ENCODE peak calls at places on chromosomes 11 and 22, in four cellular contexts. T is K562, W is GM12878, V is WTC11. C is an unnamed sample.

GRCh38 chr11:19441288-19441687 is 200.5 kb upstream of the E2F8 start:
- DNase-seq in T (peak; percentile 19), W (no peak), V (no peak), C (no peak)

GRCh38 chr11:61828629-61829407 is 718 bp downstream of the FADS2 start:
- DNase-seq in T (no peak), W (no peak), V (peak; percentile 64), C (peak; percentile 82)

GRCh38 chr22:19225560-19225959 is 47.0 kb upstream of the SLC25A1 start:
- DNase-seq in T (no peak), W (no peak), V (no peak), C (no peak)

GRCh38 chr22:37971475-37972434 is 12.6 kb downstream of the SOX10 start:
- DNase-seq in T (no peak), W (no peak), V (peak; percentile 65), C (no peak)

GRCh38 chr11:26851696-26852095 is 129.8 kb upstream of the SLC5A12 start:
- DNase-seq in T (no peak), W (no peak), V (no peak), C (no peak)

GRCh38 chr22:32754413-32755041 is 47.0 kb upstream of the TIMP3 start:
- DNase-seq in T (no peak), W (no peak), V (no peak), C (no peak)

GRCh38 chr22:19179472-19180048 is 1.0 kb upstream of the SLC25A1 start:
- DNase-seq in T (peak; percentile 93), W (peak; percentile 28), V (peak; percentile 83), C (peak; percentile 87)

GRCh38 chr11:87142594-87142993 is 104.9 kb downstream of the TMEM135 start:
- DNase-seq in T (no peak), W (no peak), V (no peak), C (no peak)

GRCh38 chr11:127191689-127192088 is 191.1 kb upstream of the KIRREL3 start:
- DNase-seq in T (no peak), W (no peak), V (no peak), C (no peak)

GRCh38 chr22:16965560-16965959 is 42.5 kb downstream of the GAB4 start:
- DNase-seq in T (no peak), W (no peak), V (no peak), C (no peak)

GRCh38 chr22:43515902-43516301 is 104.1 kb downstream of the MPPED1 start:
- DNase-seq in T (peak; percentile 13), W (no peak), V (peak; percentile 82), C (no peak)

GRCh38 chr22:36938886-36939285 is 25.5 kb downstream of the CSF2RB start:
- DNase-seq in T (no peak), W (no peak), V (no peak), C (no peak)

GRCh38 chr11:108775324-108775723 is 110.5 kb downstream of the DDX10 start:
- DNase-seq in T (no peak), W (no peak), V (no peak), C (no peak)

GRCh38 chr11:85869776-85870175 is 14.6 kb downstream of the CCDC83 start:
- DNase-seq in T (no peak), W (no peak), V (no peak), C (no peak)

GRCh38 chr22:43891360-43892182 is at the start of gene PNPLA5:
- DNase-seq in T (peak; percentile 22), W (no peak), V (peak; percentile 75), C (peak; percentile 44)

GRCh38 chr11:68313574-68314202 is 1.3 kb downstream of the LRP5 start:
- DNase-seq in T (no peak), W (no peak), V (no peak), C (peak; percentile 60)

GRCh38 chr11:19025799-19026406 is 34.6 kb downstream of the MRGPRX2 start:
- DNase-seq in T (no peak), W (no peak), V (no peak), C (peak; percentile 49)

GRCh38 chr11:58968251-58968711 is 29.0 kb downstream of the GLYATL1 start:
- DNase-seq in T (no peak), W (no peak), V (no peak), C (no peak)

GRCh38 chr11:8213390-8213789 is 44.6 kb upstream of the RIC3 start:
- DNase-seq in T (no peak), W (no peak), V (no peak), C (no peak)

GRCh38 chr11:131866535-131867400 is 496.4 kb downstream of the NTM start:
- DNase-seq in T (no peak), W (no peak), V (no peak), C (no peak)

GRCh38 chr11:70948855-70949551 is 303.4 kb downstream of the SHANK2 start:
- DNase-seq in T (no peak), W (no peak), V (no peak), C (peak; percentile 36)

GRCh38 chr11:65315204-65315865 is 669 bp downstream of the CDC42EP2 start:
- DNase-seq in T (peak; percentile 86), W (no peak), V (peak; percentile 94), C (peak; percentile 94)

GRCh38 chr11:75490221-75491181 is 35.2 kb downstream of the GDPD5 start:
- DNase-seq in T (no peak), W (no peak), V (peak; percentile 36), C (no peak)

GRCh38 chr11:6771926-6772898 is at the start of gene OR2AG2:
- DNase-seq in T (no peak), W (peak; percentile 37), V (no peak), C (no peak)

GRCh38 chr11:118074785-118075184 is 2.1 kb upstream of the TMPRSS4 start:
- DNase-seq in T (no peak), W (no peak), V (no peak), C (no peak)

GRCh38 chr11:129846508-129847335 is 31.1 kb downstream of the TMEM45B start:
- DNase-seq in T (no peak), W (peak; percentile 17), V (no peak), C (no peak)

GRCh38 chr22:28938286-28938833 is 55.0 kb downstream of the ZNRF3 start:
- DNase-seq in T (no peak), W (no peak), V (no peak), C (no peak)

GRCh38 chr22:22881116-22882032 is 6.2 kb upstream of the IGLL5 start:
- DNase-seq in T (peak; percentile 55), W (no peak), V (no peak), C (peak; percentile 79)

GRCh38 chr11:109795234-109795633 is 298.0 kb upstream of the ZC3H12C start:
- DNase-seq in T (no peak), W (no peak), V (no peak), C (no peak)

GRCh38 chr11:2325719-2326118 is 23.9 kb downstream of the TSPAN32 start:
- DNase-seq in T (no peak), W (no peak), V (no peak), C (no peak)

GRCh38 chr11:71238941-71239340 is 13.4 kb downstream of the SHANK2 start:
- DNase-seq in T (no peak), W (no peak), V (no peak), C (peak; percentile 4)

GRCh38 chr22:17578129-17578754 is 14.9 kb downstream of the SLC25A18 start:
- DNase-seq in T (no peak), W (no peak), V (no peak), C (no peak)

GRCh38 chr11:105219269-105219668 is 79.7 kb upstream of the CARD18 start:
- DNase-seq in T (no peak), W (no peak), V (peak; percentile 18), C (no peak)

DNA sequence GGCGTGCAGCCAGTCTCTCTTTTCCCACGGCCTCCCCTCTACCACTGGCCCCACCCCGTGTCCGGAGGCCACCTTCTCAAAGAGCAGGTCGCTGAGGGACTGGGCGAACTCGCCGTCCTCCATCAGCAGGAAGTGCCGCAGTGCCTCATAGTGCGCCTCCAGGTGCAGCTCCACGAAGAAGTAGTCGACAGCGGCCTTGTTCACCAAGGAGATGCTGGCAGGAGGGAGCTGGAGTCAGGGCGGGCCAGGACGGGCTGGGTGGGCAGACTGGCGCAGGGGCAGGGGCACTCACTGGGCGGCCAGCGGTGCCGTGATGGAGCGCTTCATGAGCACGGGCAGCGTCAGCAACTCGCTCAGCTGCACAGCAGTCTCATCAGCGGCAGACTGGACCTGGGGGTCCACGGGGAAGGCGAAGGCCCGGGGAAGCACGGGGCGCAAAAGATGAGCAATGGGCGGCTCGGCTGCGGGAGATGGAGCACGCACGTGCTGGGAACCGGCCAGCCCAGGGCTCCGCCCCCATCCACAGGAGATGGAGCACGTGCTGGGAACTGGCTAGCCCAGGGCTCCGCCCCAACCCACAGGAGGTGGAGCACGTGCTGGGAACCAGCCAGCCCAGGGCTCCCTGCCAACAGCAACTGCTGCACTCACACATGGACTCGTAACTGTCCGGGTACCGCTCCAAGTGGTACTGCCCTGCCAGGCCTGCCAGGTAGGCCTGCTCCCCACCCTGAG is 18.4 kb downstream of the SELENOO start:
- DNase-seq in T (peak; percentile 79), W (no peak), V (peak; percentile 64), C (peak; percentile 87)
- TF ChIP-seq USF1 in T (peak; percentile 96), W (no peak), V (peak; percentile 90), C (peak; percentile 58)

DNA sequence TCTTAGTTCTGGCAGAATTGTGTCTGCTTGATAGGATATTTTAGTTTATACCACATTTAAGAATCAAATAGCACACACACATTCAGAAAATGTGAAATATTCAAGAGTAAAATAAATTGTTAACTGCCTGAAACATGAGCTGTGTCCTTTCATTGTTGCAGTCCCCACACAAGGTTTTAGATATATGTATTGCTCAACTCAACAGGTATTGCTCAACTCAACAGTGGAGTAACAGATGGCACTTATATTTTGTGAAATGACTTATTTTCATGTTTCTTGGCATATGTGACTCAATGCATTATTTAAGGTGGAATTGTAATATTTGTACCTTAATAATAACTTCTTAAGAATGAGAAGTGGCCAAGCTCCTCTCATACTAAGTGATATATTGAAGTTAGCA is 760.3 kb downstream of the CNTN5 start:
- DNase-seq in T (no peak), W (no peak), V (no peak), C (no peak)
- TF ChIP-seq USF1 in T (no peak), W (no peak), V (no peak), C (no peak)

GRCh38 chr11:122170815-122171475 is 54.9 kb upstream of the BLID start:
- DNase-seq in T (no peak), W (no peak), V (no peak), C (no peak)
- TF ChIP-seq USF1 in T (no peak), W (no peak), V (no peak), C (no peak)

GRCh38 chr11:37390566-37390965 is 792.5 kb upstream of the RAG2 start:
- DNase-seq in T (no peak), W (no peak), V (no peak), C (no peak)
- TF ChIP-seq USF1 in T (no peak), W (no peak), V (no peak), C (no peak)

C was measured in SK-N-SH.